ENCODE peak calls at places on chromosomes 13 and 19, in ten cellular contexts. One of them, this sample, is unnamed.

GRCh38 chr13:73601708-73602107 is 532.5 kb downstream of the KLF12 start:
- DNase-seq in transverse colon: no peak
- DNase-seq in A549: no peak
- DNase-seq in ovary: no peak
- DNase-seq in Peyer's patch: no peak
- DNase-seq in breast epithelium: no peak
- DNase-seq in tibial nerve: no peak
- DNase-seq in testis: no peak
- DNase-seq in uterus: no peak
- DNase-seq in IMR-90: no peak
- DNase-seq in this sample: no peak

GRCh38 chr19:11737964-11738745 is 591 bp downstream of the ZNF823 start:
- DNase-seq in transverse colon: peak
- DNase-seq in A549: peak
- DNase-seq in ovary: peak
- DNase-seq in Peyer's patch: peak
- DNase-seq in breast epithelium: peak
- DNase-seq in tibial nerve: no peak
- DNase-seq in testis: peak
- DNase-seq in uterus: peak
- DNase-seq in IMR-90: peak
- DNase-seq in this sample: peak

GRCh38 chr19:46697142-46697960 is 19.6 kb downstream of the PRKD2 start:
- DNase-seq in transverse colon: peak
- DNase-seq in A549: peak
- DNase-seq in ovary: peak
- DNase-seq in Peyer's patch: peak
- DNase-seq in breast epithelium: no peak
- DNase-seq in tibial nerve: peak
- DNase-seq in testis: peak
- DNase-seq in uterus: peak
- DNase-seq in IMR-90: peak
- DNase-seq in this sample: peak

GRCh38 chr19:35696835-35697234 is 7.5 kb upstream of the ZBTB32 start:
- DNase-seq in transverse colon: no peak
- DNase-seq in A549: no peak
- DNase-seq in ovary: no peak
- DNase-seq in Peyer's patch: no peak
- DNase-seq in breast epithelium: no peak
- DNase-seq in tibial nerve: no peak
- DNase-seq in testis: no peak
- DNase-seq in uterus: no peak
- DNase-seq in IMR-90: no peak
- DNase-seq in this sample: no peak

GRCh38 chr19:33947565-33947964 is 150.9 kb downstream of the KCTD15 start:
- DNase-seq in transverse colon: no peak
- DNase-seq in A549: no peak
- DNase-seq in ovary: no peak
- DNase-seq in Peyer's patch: no peak
- DNase-seq in breast epithelium: no peak
- DNase-seq in tibial nerve: no peak
- DNase-seq in testis: no peak
- DNase-seq in uterus: no peak
- DNase-seq in IMR-90: no peak
- DNase-seq in this sample: no peak

GRCh38 chr19:48255376-48256303 is at the start of gene CARD8:
- DNase-seq in transverse colon: peak
- DNase-seq in A549: peak
- DNase-seq in ovary: peak
- DNase-seq in Peyer's patch: peak
- DNase-seq in breast epithelium: peak
- DNase-seq in tibial nerve: peak
- DNase-seq in testis: peak
- DNase-seq in uterus: peak
- DNase-seq in IMR-90: peak
- DNase-seq in this sample: peak

GRCh38 chr19:55594996-55595530 is 4.3 kb downstream of the FIZ1 start:
- DNase-seq in transverse colon: no peak
- DNase-seq in A549: peak
- DNase-seq in ovary: no peak
- DNase-seq in Peyer's patch: no peak
- DNase-seq in breast epithelium: no peak
- DNase-seq in tibial nerve: no peak
- DNase-seq in testis: no peak
- DNase-seq in uterus: no peak
- DNase-seq in IMR-90: no peak
- DNase-seq in this sample: no peak

GRCh38 chr13:99967884-99968520 is 3.6 kb downstream of the ZIC5 start:
- DNase-seq in transverse colon: no peak
- DNase-seq in A549: peak
- DNase-seq in ovary: no peak
- DNase-seq in Peyer's patch: no peak
- DNase-seq in breast epithelium: no peak
- DNase-seq in tibial nerve: no peak
- DNase-seq in testis: no peak
- DNase-seq in uterus: no peak
- DNase-seq in IMR-90: no peak
- DNase-seq in this sample: no peak

GRCh38 chr13:31898383-31899071 is 133.0 kb upstream of the FRY start:
- DNase-seq in transverse colon: no peak
- DNase-seq in A549: no peak
- DNase-seq in ovary: no peak
- DNase-seq in Peyer's patch: no peak
- DNase-seq in breast epithelium: no peak
- DNase-seq in tibial nerve: no peak
- DNase-seq in testis: no peak
- DNase-seq in uterus: no peak
- DNase-seq in IMR-90: no peak
- DNase-seq in this sample: no peak

GRCh38 chr19:35249848-35250711 is 1.3 kb downstream of the LSR start:
- DNase-seq in transverse colon: no peak
- DNase-seq in A549: no peak
- DNase-seq in ovary: no peak
- DNase-seq in Peyer's patch: peak
- DNase-seq in breast epithelium: no peak
- DNase-seq in tibial nerve: no peak
- DNase-seq in testis: no peak
- DNase-seq in uterus: no peak
- DNase-seq in IMR-90: no peak
- DNase-seq in this sample: peak

DNA sequence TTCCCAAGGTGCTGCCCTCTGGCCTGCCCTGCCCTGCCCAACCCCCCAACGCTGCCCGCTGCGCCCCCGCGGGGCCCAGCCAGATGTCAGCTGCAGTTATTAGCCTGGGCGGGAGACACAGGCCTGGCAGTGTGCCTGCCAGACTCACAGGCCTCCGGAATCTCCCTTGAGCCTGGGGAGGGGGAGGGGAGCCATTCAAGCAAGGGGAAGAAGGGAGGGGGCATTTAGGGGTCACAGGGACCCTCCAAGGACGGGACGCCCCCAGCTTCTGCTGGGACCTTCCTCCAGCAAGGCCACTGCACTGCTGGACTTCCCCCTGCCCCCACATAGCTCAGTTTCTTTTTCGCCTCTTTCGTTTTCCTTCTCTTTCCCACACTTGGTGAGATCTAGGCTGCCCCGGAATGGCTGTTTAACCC is 2.6 kb upstream of the JUNB start:
- DNase-seq in transverse colon: peak
- DNase-seq in A549: peak
- DNase-seq in ovary: peak
- DNase-seq in Peyer's patch: peak
- DNase-seq in breast epithelium: no peak
- DNase-seq in tibial nerve: peak
- DNase-seq in testis: peak
- DNase-seq in uterus: peak
- DNase-seq in IMR-90: peak
- DNase-seq in this sample: peak
- TF ChIP-seq POLR2A in transverse colon: peak
- TF ChIP-seq POLR2A in A549: no peak
- TF ChIP-seq POLR2A in ovary: no peak
- TF ChIP-seq POLR2A in Peyer's patch: peak
- TF ChIP-seq POLR2A in breast epithelium: no peak
- TF ChIP-seq POLR2A in tibial nerve: peak
- TF ChIP-seq POLR2A in testis: no peak
- TF ChIP-seq POLR2A in uterus: no peak
- TF ChIP-seq POLR2A in IMR-90: no peak
- TF ChIP-seq POLR2A in this sample: no peak

GRCh38 chr19:50567052-50567841 is 988 bp downstream of the LRRC4B start:
- DNase-seq in transverse colon: no peak
- DNase-seq in A549: peak
- DNase-seq in ovary: no peak
- DNase-seq in Peyer's patch: no peak
- DNase-seq in breast epithelium: no peak
- DNase-seq in tibial nerve: no peak
- DNase-seq in testis: no peak
- DNase-seq in uterus: no peak
- DNase-seq in IMR-90: no peak
- DNase-seq in this sample: no peak
- H3K4me3 ChIP-seq in transverse colon: no peak
- H3K4me3 ChIP-seq in A549: peak
- H3K4me3 ChIP-seq in ovary: peak
- H3K4me3 ChIP-seq in Peyer's patch: no peak
- H3K4me3 ChIP-seq in breast epithelium: peak
- H3K4me3 ChIP-seq in tibial nerve: peak
- H3K4me3 ChIP-seq in testis: peak
- H3K4me3 ChIP-seq in uterus: peak
- H3K4me3 ChIP-seq in IMR-90: no peak
- H3K4me3 ChIP-seq in this sample: no peak

DNA sequence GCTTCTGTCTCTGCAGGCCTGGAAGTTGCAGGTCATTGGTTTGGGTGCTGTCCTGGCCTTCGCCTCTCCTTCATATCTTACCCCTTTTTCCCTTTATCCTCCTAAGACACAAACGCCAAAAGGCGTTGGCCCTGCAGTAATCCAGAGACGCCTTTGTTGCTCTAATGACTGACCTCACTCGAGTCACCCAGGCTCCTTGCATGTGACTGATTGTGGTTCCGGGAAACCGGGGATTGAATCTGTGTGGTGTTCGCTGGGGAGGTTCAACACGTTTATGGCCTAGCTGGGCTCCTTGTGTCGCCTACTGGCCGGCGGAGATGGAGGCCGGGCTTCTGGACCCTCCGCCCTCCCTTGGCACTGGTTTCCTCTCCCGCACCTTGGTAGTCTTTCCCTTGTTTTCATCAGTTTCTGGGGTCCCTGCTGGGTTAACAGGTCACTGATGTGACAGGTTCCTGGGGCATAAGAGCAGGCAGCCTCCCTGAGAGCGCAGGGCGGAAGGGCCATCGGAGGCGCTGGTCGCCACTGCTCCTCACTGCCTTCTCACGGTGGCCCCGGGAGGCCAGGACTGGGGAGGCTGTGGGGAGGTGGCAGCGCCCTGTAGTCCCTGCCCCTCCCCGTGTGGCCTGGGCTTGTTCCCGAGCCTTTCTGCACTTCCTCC is 18.3 kb upstream of the NDUFS7 start:
- DNase-seq in transverse colon: no peak
- DNase-seq in A549: no peak
- DNase-seq in ovary: no peak
- DNase-seq in Peyer's patch: no peak
- DNase-seq in breast epithelium: no peak
- DNase-seq in tibial nerve: no peak
- DNase-seq in testis: no peak
- DNase-seq in uterus: no peak
- DNase-seq in IMR-90: no peak
- DNase-seq in this sample: no peak
- TF ChIP-seq CTCF in transverse colon: no peak
- TF ChIP-seq CTCF in A549: no peak
- TF ChIP-seq CTCF in ovary: no peak
- TF ChIP-seq CTCF in Peyer's patch: no peak
- TF ChIP-seq CTCF in breast epithelium: no peak
- TF ChIP-seq CTCF in tibial nerve: no peak
- TF ChIP-seq CTCF in testis: no peak
- TF ChIP-seq CTCF in uterus: no peak
- TF ChIP-seq CTCF in IMR-90: no peak
- TF ChIP-seq CTCF in this sample: no peak

DNA sequence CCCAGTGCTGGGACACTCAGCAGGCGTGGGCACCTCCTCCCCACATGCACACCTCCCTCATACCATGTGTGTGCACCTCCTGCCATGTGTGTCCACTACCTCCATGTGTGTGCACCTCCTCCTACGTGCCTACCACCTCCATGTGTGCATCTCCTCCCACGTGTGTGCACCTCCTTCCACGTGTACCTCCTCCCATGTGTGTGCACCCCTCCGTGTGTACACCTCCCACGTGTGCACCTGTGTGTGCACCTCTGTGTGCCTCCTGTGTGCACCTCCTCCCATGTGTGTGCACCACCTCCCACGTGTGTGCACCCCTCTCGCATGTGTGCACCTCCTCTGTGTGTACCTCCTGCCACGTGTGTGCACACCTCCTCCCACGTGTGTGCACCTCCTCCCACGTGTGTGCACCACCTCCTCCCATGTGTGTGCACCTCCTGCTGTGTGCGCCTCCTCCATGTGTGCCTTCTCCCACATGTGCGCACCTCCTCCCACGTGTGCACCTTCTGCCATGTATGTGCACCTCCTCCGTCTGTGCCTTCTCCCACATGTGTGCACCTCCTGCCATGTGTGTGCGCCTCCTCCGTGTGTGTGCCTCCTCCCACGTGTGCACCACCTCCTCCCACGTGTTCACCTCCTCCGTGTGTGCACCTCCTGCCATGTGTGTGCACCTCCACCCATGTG is 6.1 kb upstream of the C13orf46 start:
- DNase-seq in transverse colon: no peak
- DNase-seq in A549: no peak
- DNase-seq in ovary: no peak
- DNase-seq in Peyer's patch: no peak
- DNase-seq in breast epithelium: no peak
- DNase-seq in tibial nerve: no peak
- DNase-seq in testis: no peak
- DNase-seq in uterus: no peak
- DNase-seq in IMR-90: no peak
- DNase-seq in this sample: no peak
- TF ChIP-seq POLR2A in transverse colon: no peak
- TF ChIP-seq POLR2A in A549: no peak
- TF ChIP-seq POLR2A in ovary: no peak
- TF ChIP-seq POLR2A in Peyer's patch: no peak
- TF ChIP-seq POLR2A in breast epithelium: no peak
- TF ChIP-seq POLR2A in tibial nerve: no peak
- TF ChIP-seq POLR2A in testis: no peak
- TF ChIP-seq POLR2A in uterus: no peak
- TF ChIP-seq POLR2A in IMR-90: no peak
- TF ChIP-seq POLR2A in this sample: no peak

DNA sequence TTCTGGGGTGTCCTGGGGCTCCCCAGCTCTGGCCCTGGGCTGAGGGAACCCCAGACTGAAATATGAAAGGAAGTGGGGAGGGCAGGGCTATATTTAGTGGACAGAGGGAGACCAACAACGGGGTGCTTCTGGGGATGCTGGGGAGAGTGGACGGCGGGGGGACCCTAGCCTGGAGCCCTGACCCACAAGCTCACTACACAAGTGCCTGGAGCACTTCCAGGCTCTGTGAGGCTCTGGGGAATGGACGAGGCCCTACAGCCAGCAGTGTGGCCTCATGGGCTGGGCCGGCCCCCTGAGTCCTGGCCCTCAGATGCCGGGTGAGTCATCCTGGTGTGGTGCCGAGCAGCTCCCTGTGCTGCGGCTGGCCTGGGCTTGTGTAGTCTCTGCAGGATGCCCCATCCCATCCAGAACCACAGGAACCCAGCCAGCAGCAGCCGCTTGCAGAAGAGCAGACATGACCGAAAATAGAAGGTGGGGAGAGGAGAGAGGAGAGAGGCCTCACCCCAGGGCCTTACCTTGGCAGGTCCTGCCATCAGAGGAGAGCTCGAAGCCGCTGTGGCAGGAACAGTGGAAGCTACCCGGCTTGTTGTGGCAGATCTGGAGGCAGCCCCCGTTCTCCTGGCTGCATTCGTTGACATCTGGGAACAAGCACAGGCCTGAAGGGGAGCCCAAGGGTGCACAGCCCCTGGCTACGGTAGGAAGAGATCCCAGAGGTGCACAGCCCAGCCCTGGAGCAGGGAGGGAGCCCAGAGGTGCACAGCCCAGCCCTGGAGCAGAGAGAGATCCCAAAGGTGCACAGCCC is 26.1 kb downstream of the GAS6 start:
- DNase-seq in transverse colon: peak
- DNase-seq in A549: peak
- DNase-seq in ovary: peak
- DNase-seq in Peyer's patch: peak
- DNase-seq in breast epithelium: peak
- DNase-seq in tibial nerve: peak
- DNase-seq in testis: peak
- DNase-seq in uterus: peak
- DNase-seq in IMR-90: peak
- DNase-seq in this sample: peak
- H3K4me3 ChIP-seq in transverse colon: no peak
- H3K4me3 ChIP-seq in A549: peak
- H3K4me3 ChIP-seq in ovary: peak
- H3K4me3 ChIP-seq in Peyer's patch: no peak
- H3K4me3 ChIP-seq in breast epithelium: peak
- H3K4me3 ChIP-seq in tibial nerve: peak
- H3K4me3 ChIP-seq in testis: no peak
- H3K4me3 ChIP-seq in uterus: no peak
- H3K4me3 ChIP-seq in IMR-90: peak
- H3K4me3 ChIP-seq in this sample: no peak

This sample was measured in lower leg skin.